ENCODE peak calls at places on chromosomes 4 and X, in five cellular contexts. I, Q, Z, X and E are unnamed samples.

GRCh38 chr4:13821522-13821921 is 194.0 kb upstream of the BOD1L1 start:
- DNase-seq in I (no peak), Q (no peak), Z (no peak), X (no peak), E (no peak)

GRCh38 chrX:41530082-41530481 is 82.9 kb downstream of the NYX start:
- DNase-seq in I (no peak), Q (no peak), Z (no peak), X (no peak), E (no peak)

GRCh38 chr4:144615182-144615581 is 30.8 kb upstream of the HHIP start:
- DNase-seq in I (no peak), Q (no peak), Z (peak; percentile 16), X (no peak), E (no peak)

GRCh38 chr4:47668810-47669408 is 169.0 kb downstream of the CORIN start:
- DNase-seq in I (no peak), Q (peak; percentile 5), Z (peak; percentile 53), X (no peak), E (peak; percentile 29)

GRCh38 chrX:150873616-150874015 is 24.9 kb downstream of the CD99L2 start:
- DNase-seq in I (no peak), Q (no peak), Z (no peak), X (no peak), E (no peak)

GRCh38 chr4:6534050-6534449 is 40.9 kb upstream of the MAN2B2 start:
- DNase-seq in I (no peak), Q (no peak), Z (no peak), X (no peak), E (no peak)

GRCh38 chr4:94801016-94801415 is 43.3 kb downstream of the BMPR1B start:
- DNase-seq in I (no peak), Q (no peak), Z (no peak), X (no peak), E (no peak)

GRCh38 chr4:122728781-122729330 is 3.6 kb upstream of the BBS12 start:
- DNase-seq in I (no peak), Q (no peak), Z (peak; percentile 51), X (no peak), E (no peak)

GRCh38 chrX:72714471-72714916 is 388 bp upstream of the PHKA1 start:
- DNase-seq in I (peak; percentile 8), Q (no peak), Z (peak; percentile 57), X (no peak), E (no peak)

GRCh38 chrX:103554687-103555417 is 30.5 kb upstream of the TCEAL4 start:
- DNase-seq in I (no peak), Q (no peak), Z (peak; percentile 53), X (peak; percentile 53), E (peak; percentile 55)

GRCh38 chr4:143354990-143355389 is 18.3 kb downstream of the GAB1 start:
- DNase-seq in I (no peak), Q (no peak), Z (no peak), X (no peak), E (no peak)

GRCh38 chrX:40778861-40779575 is 43.7 kb upstream of the MED14 start:
- DNase-seq in I (no peak), Q (no peak), Z (no peak), X (no peak), E (no peak)

GRCh38 chr4:174707897-174708296 is 121.2 kb downstream of the GLRA3 start:
- DNase-seq in I (no peak), Q (no peak), Z (no peak), X (no peak), E (no peak)

GRCh38 chrX:96835660-96836289 is 47.9 kb upstream of the RPA4 start:
- DNase-seq in I (no peak), Q (no peak), Z (no peak), X (peak; percentile 33), E (no peak)

GRCh38 chr4:138512766-138513165 is 270.6 kb upstream of the SLC7A11 start:
- DNase-seq in I (no peak), Q (no peak), Z (no peak), X (no peak), E (no peak)

GRCh38 chr4:108272566-108272965 is 103.8 kb upstream of the LEF1 start:
- DNase-seq in I (peak; percentile 10), Q (no peak), Z (no peak), X (no peak), E (no peak)

GRCh38 chrX:133610056-133610455 is 194.8 kb upstream of the GPC4 start:
- DNase-seq in I (no peak), Q (no peak), Z (no peak), X (no peak), E (no peak)

GRCh38 chr4:77699731-77700210 is 94.2 kb downstream of the CXCL13 start:
- DNase-seq in I (peak; percentile 75), Q (no peak), Z (peak; percentile 38), X (no peak), E (no peak)

GRCh38 chrX:10579018-10579752 is 41.2 kb downstream of the MID1 start:
- DNase-seq in I (peak; percentile 38), Q (no peak), Z (peak; percentile 20), X (no peak), E (no peak)